ENCODE peak calls at places on chromosome 5, in ten cellular contexts. V is NCI-H146; L is HT-29; I is brain pericyte; U is RPMI7951; G is adipocyte; A is fibroblast of pulmonary artery; R is sigmoid colon; Z is CD8-positive, alpha-beta memory T cell; P is NCI-H69. Y is an unnamed sample.

GRCh38 chr5:175861337-175862130 is 9.8 kb upstream of the CPLX2 start:
- DNase-seq in V (no peak), L (no peak), I (no peak), U (no peak), G (no peak), A (no peak), R (no peak), Z (no peak), P (peak; percentile 98), Y (no peak)

GRCh38 chr5:118548761-118549160 is 439.6 kb downstream of the DTWD2 start:
- DNase-seq in V (no peak), L (no peak), I (peak; percentile 15), U (peak; percentile 58), G (peak; percentile 95), A (peak; percentile 56), R (no peak), Z (no peak), P (peak; percentile 90), Y (no peak)

GRCh38 chr5:1523480-1523792 is 324 bp downstream of the LPCAT1 start:
- DNase-seq in V (peak; percentile 65), L (no peak), I (no peak), U (no peak), G (peak; percentile 60), A (no peak), R (no peak), Z (peak; percentile 11), P (peak; percentile 82), Y (no peak)

GRCh38 chr5:98936948-98937715 is 8.3 kb upstream of the CHD1 start:
- DNase-seq in V (no peak), L (no peak), I (no peak), U (no peak), G (no peak), A (no peak), R (no peak), Z (no peak), P (no peak), Y (no peak)

GRCh38 chr5:66273131-66273530 is 129.0 kb downstream of the SREK1 start:
- DNase-seq in V (no peak), L (no peak), I (no peak), U (no peak), G (no peak), A (no peak), R (no peak), Z (no peak), P (peak; percentile 39), Y (no peak)

GRCh38 chr5:1883925-1884637 is 1.4 kb upstream of the IRX4 start:
- DNase-seq in V (no peak), L (no peak), I (no peak), U (no peak), G (no peak), A (no peak), R (no peak), Z (no peak), P (no peak), Y (no peak)

GRCh38 chr5:65355301-65355700 is 126.4 kb downstream of the ADAMTS6 start:
- DNase-seq in V (no peak), L (no peak), I (no peak), U (no peak), G (no peak), A (no peak), R (no peak), Z (no peak), P (no peak), Y (no peak)

GRCh38 chr5:62698756-62699155 is 120.1 kb downstream of the LRRC70 start:
- DNase-seq in V (no peak), L (no peak), I (no peak), U (no peak), G (no peak), A (no peak), R (no peak), Z (no peak), P (no peak), Y (no peak)

GRCh38 chr5:115415143-115415491 is 118.7 kb upstream of the CCDC112 start:
- DNase-seq in V (peak; percentile 28), L (peak; percentile 95), I (no peak), U (peak; percentile 70), G (no peak), A (peak; percentile 92), R (no peak), Z (no peak), P (peak; percentile 93), Y (peak; percentile 88)

GRCh38 chr5:39699164-39699563 is 274.4 kb upstream of the DAB2 start:
- DNase-seq in V (no peak), L (no peak), I (no peak), U (no peak), G (no peak), A (no peak), R (no peak), Z (no peak), P (no peak), Y (no peak)

GRCh38 chr5:33611882-33612281 is 171.1 kb downstream of the TARS1 start:
- DNase-seq in V (no peak), L (no peak), I (no peak), U (peak; percentile 39), G (peak; percentile 76), A (peak; percentile 66), R (no peak), Z (no peak), P (no peak), Y (no peak)

GRCh38 chr5:175214152-175214551 is 229.8 kb downstream of the DRD1 start:
- DNase-seq in V (no peak), L (no peak), I (peak; percentile 13), U (peak; percentile 92), G (peak; percentile 21), A (peak; percentile 25), R (no peak), Z (no peak), P (no peak), Y (no peak)

GRCh38 chr5:60883229-60883628 is 39.2 kb upstream of the ELOVL7 start:
- DNase-seq in V (no peak), L (peak; percentile 69), I (no peak), U (peak; percentile 4), G (no peak), A (peak; percentile 22), R (no peak), Z (no peak), P (peak; percentile 52), Y (no peak)

GRCh38 chr5:108238936-108239887 is 142.7 kb downstream of the FBXL17 start:
- DNase-seq in V (peak; percentile 51), L (no peak), I (no peak), U (no peak), G (no peak), A (no peak), R (no peak), Z (no peak), P (peak; percentile 98), Y (no peak)

GRCh38 chr5:143140492-143141231 is 262.8 kb downstream of the NR3C1 start:
- DNase-seq in V (peak; percentile 61), L (no peak), I (no peak), U (no peak), G (no peak), A (no peak), R (no peak), Z (no peak), P (peak; percentile 99), Y (no peak)

GRCh38 chr5:15386122-15386521 is 113.9 kb upstream of the FBXL7 start:
- DNase-seq in V (no peak), L (no peak), I (no peak), U (no peak), G (no peak), A (no peak), R (no peak), Z (no peak), P (no peak), Y (no peak)

GRCh38 chr5:163033656-163034055 is 403.7 kb upstream of the CCNG1 start:
- DNase-seq in V (no peak), L (no peak), I (no peak), U (no peak), G (no peak), A (no peak), R (no peak), Z (no peak), P (no peak), Y (no peak)

GRCh38 chr5:88873447-88873846 is 9.5 kb downstream of the MEF2C start:
- DNase-seq in V (no peak), L (no peak), I (no peak), U (no peak), G (no peak), A (no peak), R (no peak), Z (no peak), P (no peak), Y (no peak)

GRCh38 chr5:115986358-115986757 is 24.1 kb downstream of the LVRN start:
- DNase-seq in V (no peak), L (no peak), I (no peak), U (no peak), G (peak; percentile 65), A (peak; percentile 84), R (no peak), Z (no peak), P (no peak), Y (no peak)

GRCh38 chr5:58544195-58544594 is 38.7 kb upstream of the RAB3C start:
- DNase-seq in V (no peak), L (no peak), I (no peak), U (no peak), G (no peak), A (no peak), R (no peak), Z (no peak), P (no peak), Y (no peak)

GRCh38 chr5:57450991-57451876 is 31.4 kb downstream of the ACTBL2 start:
- DNase-seq in V (no peak), L (peak; percentile 5), I (peak; percentile 68), U (no peak), G (peak; percentile 83), A (peak; percentile 98), R (no peak), Z (no peak), P (peak; percentile 80), Y (no peak)

GRCh38 chr5:170408189-170408588 is 19.0 kb upstream of the KCNMB1 start:
- DNase-seq in V (peak; percentile 26), L (no peak), I (no peak), U (no peak), G (no peak), A (no peak), R (no peak), Z (no peak), P (peak; percentile 81), Y (no peak)

GRCh38 chr5:128338649-128339048 is 199.4 kb downstream of the FBN2 start:
- DNase-seq in V (no peak), L (no peak), I (no peak), U (no peak), G (no peak), A (no peak), R (no peak), Z (no peak), P (no peak), Y (no peak)